ENCODE peak calls at places on chromosomes 6 and 20, in six cellular contexts. One of them, this sample, is unnamed.

GRCh38 chr6:16849280-16850210 is 88.3 kb upstream of the ATXN1 start:
- DNase-seq in WTC11: no peak
- DNase-seq in K562: no peak
- DNase-seq in HCT116: no peak
- DNase-seq in A549: no peak
- DNase-seq in HepG2: peak; percentile 6
- DNase-seq in this sample: no peak

GRCh38 chr20:52193886-52194545 is 2.4 kb upstream of the ZFP64 start:
- DNase-seq in WTC11: no peak
- DNase-seq in K562: no peak
- DNase-seq in HCT116: no peak
- DNase-seq in A549: no peak
- DNase-seq in HepG2: no peak
- DNase-seq in this sample: no peak

GRCh38 chr6:111260570-111261298 is 173.4 kb downstream of the SLC16A10 start:
- DNase-seq in WTC11: no peak
- DNase-seq in K562: peak; percentile 46
- DNase-seq in HCT116: no peak
- DNase-seq in A549: no peak
- DNase-seq in HepG2: no peak
- DNase-seq in this sample: no peak

GRCh38 chr6:131135244-131136020 is at the start of gene AKAP7:
- DNase-seq in WTC11: peak; percentile 90
- DNase-seq in K562: peak; percentile 62
- DNase-seq in HCT116: peak; percentile 52
- DNase-seq in A549: peak; percentile 74
- DNase-seq in HepG2: peak; percentile 64
- DNase-seq in this sample: peak; percentile 67

GRCh38 chr6:49805246-49805645 is 18.2 kb upstream of the PGK2 start:
- DNase-seq in WTC11: no peak
- DNase-seq in K562: no peak
- DNase-seq in HCT116: no peak
- DNase-seq in A549: no peak
- DNase-seq in HepG2: no peak
- DNase-seq in this sample: no peak

GRCh38 chr6:111989743-111990142 is 64.2 kb upstream of the CCN6 start:
- DNase-seq in WTC11: no peak
- DNase-seq in K562: no peak
- DNase-seq in HCT116: no peak
- DNase-seq in A549: no peak
- DNase-seq in HepG2: no peak
- DNase-seq in this sample: no peak

GRCh38 chr6:44738652-44739141 is 351.2 kb downstream of the CDC5L start:
- DNase-seq in WTC11: no peak
- DNase-seq in K562: no peak
- DNase-seq in HCT116: no peak
- DNase-seq in A549: no peak
- DNase-seq in HepG2: no peak
- DNase-seq in this sample: no peak

GRCh38 chr6:84432616-84433015 is 205.2 kb upstream of the CEP162 start:
- DNase-seq in WTC11: no peak
- DNase-seq in K562: no peak
- DNase-seq in HCT116: no peak
- DNase-seq in A549: no peak
- DNase-seq in HepG2: no peak
- DNase-seq in this sample: peak; percentile 26

GRCh38 chr20:9576695-9577094 is 62.3 kb downstream of the LAMP5 start:
- DNase-seq in WTC11: no peak
- DNase-seq in K562: no peak
- DNase-seq in HCT116: no peak
- DNase-seq in A549: no peak
- DNase-seq in HepG2: no peak
- DNase-seq in this sample: no peak

GRCh38 chr6:135451617-135452190 is 45.8 kb downstream of the AHI1 start:
- DNase-seq in WTC11: no peak
- DNase-seq in K562: peak; percentile 47
- DNase-seq in HCT116: peak; percentile 22
- DNase-seq in A549: no peak
- DNase-seq in HepG2: peak; percentile 32
- DNase-seq in this sample: peak; percentile 63

GRCh38 chr20:47139934-47140333 is 216.6 kb downstream of the ZMYND8 start:
- DNase-seq in WTC11: no peak
- DNase-seq in K562: no peak
- DNase-seq in HCT116: no peak
- DNase-seq in A549: no peak
- DNase-seq in HepG2: peak; percentile 38
- DNase-seq in this sample: no peak

GRCh38 chr6:89298680-89299450 is 16.2 kb downstream of the GABRR2 start:
- DNase-seq in WTC11: no peak
- DNase-seq in K562: no peak
- DNase-seq in HCT116: peak; percentile 58
- DNase-seq in A549: no peak
- DNase-seq in HepG2: peak; percentile 51
- DNase-seq in this sample: peak; percentile 26

GRCh38 chr20:51342510-51343236 is 199.8 kb downstream of the NFATC2 start:
- DNase-seq in WTC11: no peak
- DNase-seq in K562: no peak
- DNase-seq in HCT116: no peak
- DNase-seq in A549: no peak
- DNase-seq in HepG2: no peak
- DNase-seq in this sample: no peak

GRCh38 chr6:14275493-14275851 is 157.9 kb downstream of the CD83 start:
- DNase-seq in WTC11: no peak
- DNase-seq in K562: no peak
- DNase-seq in HCT116: no peak
- DNase-seq in A549: no peak
- DNase-seq in HepG2: no peak
- DNase-seq in this sample: no peak

GRCh38 chr6:36656441-36656840 is 22.1 kb upstream of the CDKN1A start:
- DNase-seq in WTC11: no peak
- DNase-seq in K562: no peak
- DNase-seq in HCT116: no peak
- DNase-seq in A549: no peak
- DNase-seq in HepG2: no peak
- DNase-seq in this sample: no peak

GRCh38 chr6:102197211-102197610 is 803.7 kb downstream of the GRIK2 start:
- DNase-seq in WTC11: peak; percentile 74
- DNase-seq in K562: no peak
- DNase-seq in HCT116: no peak
- DNase-seq in A549: no peak
- DNase-seq in HepG2: no peak
- DNase-seq in this sample: no peak

GRCh38 chr20:48686238-48687096 is 141.3 kb downstream of the PREX1 start:
- DNase-seq in WTC11: no peak
- DNase-seq in K562: peak; percentile 21
- DNase-seq in HCT116: no peak
- DNase-seq in A549: no peak
- DNase-seq in HepG2: no peak
- DNase-seq in this sample: peak; percentile 61

GRCh38 chr6:98839788-98840361 is 5.5 kb downstream of the POU3F2 start:
- DNase-seq in WTC11: no peak
- DNase-seq in K562: peak; percentile 44
- DNase-seq in HCT116: no peak
- DNase-seq in A549: no peak
- DNase-seq in HepG2: peak; percentile 27
- DNase-seq in this sample: no peak

GRCh38 chr20:13670160-13670559 is 31.4 kb upstream of the TASP1 start:
- DNase-seq in WTC11: peak; percentile 16
- DNase-seq in K562: no peak
- DNase-seq in HCT116: no peak
- DNase-seq in A549: no peak
- DNase-seq in HepG2: no peak
- DNase-seq in this sample: no peak

GRCh38 chr6:74073429-74073828 is 377.4 kb downstream of the CD109 start:
- DNase-seq in WTC11: no peak
- DNase-seq in K562: no peak
- DNase-seq in HCT116: peak; percentile 19
- DNase-seq in A549: no peak
- DNase-seq in HepG2: no peak
- DNase-seq in this sample: no peak

GRCh38 chr6:30493643-30494250 is 4.4 kb downstream of the HLA-E start:
- DNase-seq in WTC11: peak; percentile 79
- DNase-seq in K562: no peak
- DNase-seq in HCT116: no peak
- DNase-seq in A549: no peak
- DNase-seq in HepG2: no peak
- DNase-seq in this sample: peak; percentile 15

GRCh38 chr6:169940554-169941290 is 189.3 kb downstream of the ERMARD start:
- DNase-seq in WTC11: no peak
- DNase-seq in K562: no peak
- DNase-seq in HCT116: no peak
- DNase-seq in A549: no peak
- DNase-seq in HepG2: no peak
- DNase-seq in this sample: no peak
- TF ChIP-seq MAX in WTC11: no peak
- TF ChIP-seq MAX in K562: no peak
- TF ChIP-seq MAX in HCT116: no peak
- TF ChIP-seq MAX in A549: no peak
- TF ChIP-seq MAX in HepG2: no peak
- TF ChIP-seq MAX in this sample: no peak

GRCh38 chr6:163438940-163439335 is 24.4 kb downstream of the QKI start:
- DNase-seq in WTC11: no peak
- DNase-seq in K562: peak; percentile 75
- DNase-seq in HCT116: no peak
- DNase-seq in A549: no peak
- DNase-seq in HepG2: peak; percentile 49
- DNase-seq in this sample: no peak
- TF ChIP-seq MAX in WTC11: no peak
- TF ChIP-seq MAX in K562: no peak
- TF ChIP-seq MAX in HCT116: no peak
- TF ChIP-seq MAX in A549: no peak
- TF ChIP-seq MAX in HepG2: no peak
- TF ChIP-seq MAX in this sample: no peak

DNA sequence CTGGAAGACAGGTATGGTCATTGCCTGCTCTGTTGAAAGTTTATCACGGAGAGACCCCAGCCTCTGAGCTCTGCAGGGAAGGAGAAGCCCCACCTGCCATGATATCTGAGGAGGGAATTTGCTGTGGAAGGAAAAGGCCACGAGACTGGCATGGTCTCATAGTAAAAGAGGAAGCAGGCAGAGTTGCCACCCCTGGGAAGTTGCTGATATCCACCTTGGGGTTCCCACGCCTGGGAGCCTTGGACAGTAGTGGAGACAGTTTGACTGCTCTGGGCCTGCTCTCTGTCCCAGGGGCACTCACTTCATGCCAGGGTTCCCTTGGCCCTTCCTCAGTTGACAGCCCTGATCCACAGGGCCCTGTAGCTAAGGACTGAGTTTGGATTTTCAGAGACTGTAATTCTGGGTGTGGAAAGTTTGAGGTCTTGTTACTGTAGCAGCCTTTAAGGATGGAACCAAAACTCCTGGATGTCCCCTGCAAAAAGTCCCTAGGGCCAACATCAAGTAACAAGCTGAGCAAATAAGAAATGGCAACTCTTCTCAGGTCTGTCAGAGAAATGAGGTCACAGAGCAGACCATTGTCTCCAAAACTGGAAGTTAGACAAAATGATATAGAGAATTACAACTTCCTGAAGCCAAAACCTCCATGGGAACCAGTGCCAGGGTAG is 6.9 kb upstream of the SIRPB1 start:
- DNase-seq in WTC11: no peak
- DNase-seq in K562: no peak
- DNase-seq in HCT116: no peak
- DNase-seq in A549: no peak
- DNase-seq in HepG2: no peak
- DNase-seq in this sample: no peak
- TF ChIP-seq MAX in WTC11: no peak
- TF ChIP-seq MAX in K562: no peak
- TF ChIP-seq MAX in HCT116: no peak
- TF ChIP-seq MAX in A549: no peak
- TF ChIP-seq MAX in HepG2: no peak
- TF ChIP-seq MAX in this sample: no peak

GRCh38 chr6:3247255-3248146 is 11.2 kb upstream of the PSMG4 start:
- DNase-seq in WTC11: peak; percentile 52
- DNase-seq in K562: peak; percentile 81
- DNase-seq in HCT116: no peak
- DNase-seq in A549: peak; percentile 35
- DNase-seq in HepG2: peak; percentile 87
- DNase-seq in this sample: peak; percentile 50
- TF ChIP-seq MAX in WTC11: no peak
- TF ChIP-seq MAX in K562: no peak
- TF ChIP-seq MAX in HCT116: no peak
- TF ChIP-seq MAX in A549: no peak
- TF ChIP-seq MAX in HepG2: no peak
- TF ChIP-seq MAX in this sample: no peak